ENCODE peak calls at places on chromosomes 4 and X, in nine cellular contexts. One of them, this sample, is unnamed.

GRCh38 chrX:15790766-15791380 is 589 bp downstream of the ZRSR2 start:
- DNase-seq in SK-N-SH: peak
- DNase-seq in sigmoid colon: no peak
- DNase-seq in WERI-Rb-1: no peak
- DNase-seq in GM20000: peak
- DNase-seq in HCT116: no peak
- DNase-seq in lower leg skin: no peak
- DNase-seq in A549: no peak
- DNase-seq in GM13977: peak
- DNase-seq in this sample: no peak

GRCh38 chr4:140690093-140690492 is 66.1 kb downstream of the TBC1D9 start:
- DNase-seq in SK-N-SH: no peak
- DNase-seq in sigmoid colon: no peak
- DNase-seq in WERI-Rb-1: no peak
- DNase-seq in GM20000: no peak
- DNase-seq in HCT116: no peak
- DNase-seq in lower leg skin: no peak
- DNase-seq in A549: no peak
- DNase-seq in GM13977: no peak
- DNase-seq in this sample: no peak

GRCh38 chr4:76153356-76153755 is 5.2 kb upstream of the NUP54 start:
- DNase-seq in SK-N-SH: no peak
- DNase-seq in sigmoid colon: no peak
- DNase-seq in WERI-Rb-1: no peak
- DNase-seq in GM20000: no peak
- DNase-seq in HCT116: no peak
- DNase-seq in lower leg skin: no peak
- DNase-seq in A549: no peak
- DNase-seq in GM13977: no peak
- DNase-seq in this sample: no peak

GRCh38 chrX:24149346-24150050 is at the start of gene ZFX:
- DNase-seq in SK-N-SH: peak
- DNase-seq in sigmoid colon: peak
- DNase-seq in WERI-Rb-1: peak
- DNase-seq in GM20000: peak
- DNase-seq in HCT116: no peak
- DNase-seq in lower leg skin: peak
- DNase-seq in A549: no peak
- DNase-seq in GM13977: peak
- DNase-seq in this sample: peak

GRCh38 chr4:4524364-4524763 is 17.5 kb downstream of the STX18 start:
- DNase-seq in SK-N-SH: no peak
- DNase-seq in sigmoid colon: no peak
- DNase-seq in WERI-Rb-1: no peak
- DNase-seq in GM20000: peak
- DNase-seq in HCT116: no peak
- DNase-seq in lower leg skin: no peak
- DNase-seq in A549: no peak
- DNase-seq in GM13977: peak
- DNase-seq in this sample: no peak

GRCh38 chr4:61294001-61294400 is 93.9 kb downstream of the ADGRL3 start:
- DNase-seq in SK-N-SH: no peak
- DNase-seq in sigmoid colon: no peak
- DNase-seq in WERI-Rb-1: no peak
- DNase-seq in GM20000: no peak
- DNase-seq in HCT116: no peak
- DNase-seq in lower leg skin: no peak
- DNase-seq in A549: no peak
- DNase-seq in GM13977: no peak
- DNase-seq in this sample: no peak

GRCh38 chrX:40298569-40298968 is 200.8 kb upstream of the BCOR start:
- DNase-seq in SK-N-SH: peak
- DNase-seq in sigmoid colon: no peak
- DNase-seq in WERI-Rb-1: no peak
- DNase-seq in GM20000: no peak
- DNase-seq in HCT116: no peak
- DNase-seq in lower leg skin: no peak
- DNase-seq in A549: no peak
- DNase-seq in GM13977: no peak
- DNase-seq in this sample: no peak

GRCh38 chr4:95867919-95868318 is 28.0 kb downstream of the PDHA2 start:
- DNase-seq in SK-N-SH: no peak
- DNase-seq in sigmoid colon: no peak
- DNase-seq in WERI-Rb-1: no peak
- DNase-seq in GM20000: no peak
- DNase-seq in HCT116: peak
- DNase-seq in lower leg skin: no peak
- DNase-seq in A549: no peak
- DNase-seq in GM13977: no peak
- DNase-seq in this sample: no peak

GRCh38 chrX:40928076-40928475 is 157.2 kb upstream of the USP9X start:
- DNase-seq in SK-N-SH: no peak
- DNase-seq in sigmoid colon: no peak
- DNase-seq in WERI-Rb-1: no peak
- DNase-seq in GM20000: no peak
- DNase-seq in HCT116: no peak
- DNase-seq in lower leg skin: no peak
- DNase-seq in A549: no peak
- DNase-seq in GM13977: no peak
- DNase-seq in this sample: no peak

GRCh38 chr4:11904117-11904535 is 475.4 kb upstream of the HS3ST1 start:
- DNase-seq in SK-N-SH: no peak
- DNase-seq in sigmoid colon: no peak
- DNase-seq in WERI-Rb-1: no peak
- DNase-seq in GM20000: no peak
- DNase-seq in HCT116: no peak
- DNase-seq in lower leg skin: no peak
- DNase-seq in A549: no peak
- DNase-seq in GM13977: no peak
- DNase-seq in this sample: no peak

GRCh38 chrX:134933911-134934310 is 56.9 kb upstream of the SMIM10 start:
- DNase-seq in SK-N-SH: no peak
- DNase-seq in sigmoid colon: no peak
- DNase-seq in WERI-Rb-1: no peak
- DNase-seq in GM20000: no peak
- DNase-seq in HCT116: no peak
- DNase-seq in lower leg skin: no peak
- DNase-seq in A549: no peak
- DNase-seq in GM13977: no peak
- DNase-seq in this sample: no peak

GRCh38 chr4:128653514-128654420 is 155.7 kb upstream of the JADE1 start:
- DNase-seq in SK-N-SH: no peak
- DNase-seq in sigmoid colon: peak
- DNase-seq in WERI-Rb-1: peak
- DNase-seq in GM20000: no peak
- DNase-seq in HCT116: no peak
- DNase-seq in lower leg skin: no peak
- DNase-seq in A549: no peak
- DNase-seq in GM13977: no peak
- DNase-seq in this sample: no peak

GRCh38 chrX:56026816-56027215 is 205.3 kb upstream of the KLF8 start:
- DNase-seq in SK-N-SH: no peak
- DNase-seq in sigmoid colon: no peak
- DNase-seq in WERI-Rb-1: no peak
- DNase-seq in GM20000: no peak
- DNase-seq in HCT116: no peak
- DNase-seq in lower leg skin: no peak
- DNase-seq in A549: no peak
- DNase-seq in GM13977: no peak
- DNase-seq in this sample: no peak

GRCh38 chrX:56031409-56031808 is 200.7 kb upstream of the KLF8 start:
- DNase-seq in SK-N-SH: no peak
- DNase-seq in sigmoid colon: no peak
- DNase-seq in WERI-Rb-1: no peak
- DNase-seq in GM20000: no peak
- DNase-seq in HCT116: no peak
- DNase-seq in lower leg skin: no peak
- DNase-seq in A549: no peak
- DNase-seq in GM13977: no peak
- DNase-seq in this sample: no peak

GRCh38 chrX:56029188-56029587 is 203.0 kb upstream of the KLF8 start:
- DNase-seq in SK-N-SH: no peak
- DNase-seq in sigmoid colon: no peak
- DNase-seq in WERI-Rb-1: no peak
- DNase-seq in GM20000: no peak
- DNase-seq in HCT116: no peak
- DNase-seq in lower leg skin: no peak
- DNase-seq in A549: no peak
- DNase-seq in GM13977: no peak
- DNase-seq in this sample: no peak

GRCh38 chrX:56025872-56026571 is 206.1 kb upstream of the KLF8 start:
- DNase-seq in SK-N-SH: no peak
- DNase-seq in sigmoid colon: no peak
- DNase-seq in WERI-Rb-1: no peak
- DNase-seq in GM20000: no peak
- DNase-seq in HCT116: no peak
- DNase-seq in lower leg skin: no peak
- DNase-seq in A549: no peak
- DNase-seq in GM13977: no peak
- DNase-seq in this sample: no peak

DNA sequence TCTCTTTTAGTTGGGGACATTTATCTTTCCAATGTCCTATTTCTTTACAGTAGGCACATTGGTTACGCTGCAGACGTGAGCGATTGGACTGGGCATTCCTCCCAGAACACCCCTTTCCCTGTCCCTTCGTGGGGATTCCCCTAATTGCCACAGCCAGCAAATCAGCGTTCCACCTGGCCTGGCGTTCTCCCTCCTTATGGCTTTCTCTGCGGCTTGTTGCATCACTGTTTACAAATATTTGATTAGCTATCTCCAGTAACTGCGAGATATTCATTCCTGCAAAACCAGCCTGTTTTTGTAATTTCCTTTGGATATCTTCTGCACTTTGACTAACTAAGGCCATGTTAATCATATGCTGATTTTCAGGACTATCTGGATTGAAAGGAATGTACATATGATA is 202.5 kb upstream of the KLF8 start:
- DNase-seq in SK-N-SH: no peak
- DNase-seq in sigmoid colon: no peak
- DNase-seq in WERI-Rb-1: no peak
- DNase-seq in GM20000: no peak
- DNase-seq in HCT116: no peak
- DNase-seq in lower leg skin: no peak
- DNase-seq in A549: no peak
- DNase-seq in GM13977: no peak
- DNase-seq in this sample: no peak
- TF ChIP-seq CTCF in SK-N-SH: no peak
- TF ChIP-seq CTCF in sigmoid colon: no peak
- TF ChIP-seq CTCF in WERI-Rb-1: no peak
- TF ChIP-seq CTCF in GM20000: no peak
- TF ChIP-seq CTCF in HCT116: no peak
- TF ChIP-seq CTCF in lower leg skin: no peak
- TF ChIP-seq CTCF in A549: no peak
- TF ChIP-seq CTCF in GM13977: no peak
- TF ChIP-seq CTCF in this sample: no peak

GRCh38 chrX:48474127-48474526 is 1.9 kb upstream of the FTSJ1 start:
- DNase-seq in SK-N-SH: peak
- DNase-seq in sigmoid colon: no peak
- DNase-seq in WERI-Rb-1: peak
- DNase-seq in GM20000: no peak
- DNase-seq in HCT116: no peak
- DNase-seq in lower leg skin: no peak
- DNase-seq in A549: no peak
- DNase-seq in GM13977: no peak
- DNase-seq in this sample: no peak
- TF ChIP-seq CTCF in SK-N-SH: peak
- TF ChIP-seq CTCF in sigmoid colon: no peak
- TF ChIP-seq CTCF in WERI-Rb-1: peak
- TF ChIP-seq CTCF in GM20000: no peak
- TF ChIP-seq CTCF in HCT116: peak
- TF ChIP-seq CTCF in lower leg skin: no peak
- TF ChIP-seq CTCF in A549: no peak
- TF ChIP-seq CTCF in GM13977: peak
- TF ChIP-seq CTCF in this sample: no peak

DNA sequence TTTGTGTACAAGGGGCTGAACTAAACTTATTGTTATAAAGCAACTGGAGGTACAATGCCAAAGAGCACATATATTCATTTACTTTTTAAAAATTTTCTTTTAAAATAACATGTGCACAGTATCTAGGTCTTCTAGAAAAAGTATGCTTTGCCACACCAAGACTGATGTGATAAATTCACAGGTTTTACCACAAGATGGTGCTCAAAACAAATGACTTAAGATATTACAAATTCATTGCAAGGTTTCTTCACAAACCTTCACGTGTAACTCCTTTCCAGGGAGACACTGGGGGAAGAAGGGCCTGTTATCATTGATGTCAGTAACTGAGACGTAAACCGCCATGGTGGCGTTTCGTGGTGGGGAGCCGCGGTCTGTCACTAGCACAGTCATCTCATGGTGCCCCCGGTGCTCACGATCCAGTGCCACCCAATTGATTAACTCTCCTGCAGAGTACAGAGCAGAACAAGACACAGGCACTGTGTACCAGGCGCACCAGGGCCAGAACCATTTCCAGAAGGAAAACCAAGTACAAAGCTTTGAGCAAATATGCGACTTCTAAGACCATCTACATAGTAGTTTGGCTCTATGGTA is 162.2 kb downstream of the DCHS2 start:
- DNase-seq in SK-N-SH: no peak
- DNase-seq in sigmoid colon: no peak
- DNase-seq in WERI-Rb-1: no peak
- DNase-seq in GM20000: peak
- DNase-seq in HCT116: no peak
- DNase-seq in lower leg skin: no peak
- DNase-seq in A549: no peak
- DNase-seq in GM13977: no peak
- DNase-seq in this sample: no peak
- TF ChIP-seq CTCF in SK-N-SH: peak
- TF ChIP-seq CTCF in sigmoid colon: peak
- TF ChIP-seq CTCF in WERI-Rb-1: peak
- TF ChIP-seq CTCF in GM20000: no peak
- TF ChIP-seq CTCF in HCT116: peak
- TF ChIP-seq CTCF in lower leg skin: no peak
- TF ChIP-seq CTCF in A549: peak
- TF ChIP-seq CTCF in GM13977: peak
- TF ChIP-seq CTCF in this sample: no peak

GRCh38 chr4:118682928-118683327 is 2.3 kb upstream of the METTL14 start:
- DNase-seq in SK-N-SH: peak
- DNase-seq in sigmoid colon: no peak
- DNase-seq in WERI-Rb-1: no peak
- DNase-seq in GM20000: no peak
- DNase-seq in HCT116: no peak
- DNase-seq in lower leg skin: no peak
- DNase-seq in A549: peak
- DNase-seq in GM13977: no peak
- DNase-seq in this sample: no peak

GRCh38 chr4:118683513-118683912 is 1.7 kb upstream of the METTL14 start:
- DNase-seq in SK-N-SH: peak
- DNase-seq in sigmoid colon: no peak
- DNase-seq in WERI-Rb-1: peak
- DNase-seq in GM20000: peak
- DNase-seq in HCT116: no peak
- DNase-seq in lower leg skin: no peak
- DNase-seq in A549: no peak
- DNase-seq in GM13977: no peak
- DNase-seq in this sample: no peak

GRCh38 chr4:118680808-118681207 is 4.4 kb upstream of the METTL14 start:
- DNase-seq in SK-N-SH: no peak
- DNase-seq in sigmoid colon: no peak
- DNase-seq in WERI-Rb-1: no peak
- DNase-seq in GM20000: no peak
- DNase-seq in HCT116: no peak
- DNase-seq in lower leg skin: no peak
- DNase-seq in A549: no peak
- DNase-seq in GM13977: no peak
- DNase-seq in this sample: no peak

GRCh38 chr4:118684873-118685811 is at the start of gene METTL14:
- DNase-seq in SK-N-SH: peak
- DNase-seq in sigmoid colon: peak
- DNase-seq in WERI-Rb-1: peak
- DNase-seq in GM20000: peak
- DNase-seq in HCT116: peak
- DNase-seq in lower leg skin: peak
- DNase-seq in A549: peak
- DNase-seq in GM13977: peak
- DNase-seq in this sample: peak
- TF ChIP-seq CTCF in SK-N-SH: no peak
- TF ChIP-seq CTCF in sigmoid colon: peak
- TF ChIP-seq CTCF in WERI-Rb-1: no peak
- TF ChIP-seq CTCF in GM20000: no peak
- TF ChIP-seq CTCF in HCT116: no peak
- TF ChIP-seq CTCF in lower leg skin: no peak
- TF ChIP-seq CTCF in A549: no peak
- TF ChIP-seq CTCF in GM13977: no peak
- TF ChIP-seq CTCF in this sample: no peak